ENCODE peak calls at places on chromosomes 2 and 18, in four cellular contexts. One of them, this sample, is unnamed.

GRCh38 chr2:1598800-1599199 is 145.5 kb downstream of the PXDN start:
- DNase-seq in cardiac muscle cell: no peak
- DNase-seq in brain microvascular endothelial cell: no peak
- DNase-seq in BE2C: no peak
- DNase-seq in this sample: no peak

GRCh38 chr2:42054657-42055430 is 7.0 kb downstream of the PKDCC start:
- DNase-seq in BE2C: no peak
- DNase-seq in cardiac muscle cell: no peak
- DNase-seq in brain microvascular endothelial cell: no peak
- DNase-seq in this sample: no peak

GRCh38 chr2:217801115-217801531 is 201.7 kb downstream of the TNS1 start:
- DNase-seq in cardiac muscle cell: no peak
- DNase-seq in BE2C: peak; percentile 40
- DNase-seq in brain microvascular endothelial cell: no peak
- DNase-seq in this sample: no peak

GRCh38 chr18:22466608-22467390 is 49.1 kb upstream of the CTAGE1 start:
- DNase-seq in BE2C: no peak
- DNase-seq in brain microvascular endothelial cell: peak; percentile 86
- DNase-seq in cardiac muscle cell: no peak
- DNase-seq in this sample: peak; percentile 75

GRCh38 chr2:217263796-217264195 is 403.9 kb upstream of the TNP1 start:
- DNase-seq in cardiac muscle cell: no peak
- DNase-seq in BE2C: no peak
- DNase-seq in brain microvascular endothelial cell: no peak
- DNase-seq in this sample: no peak

GRCh38 chr2:40106061-40106460 is 327.0 kb upstream of the THUMPD2 start:
- DNase-seq in cardiac muscle cell: no peak
- DNase-seq in brain microvascular endothelial cell: no peak
- DNase-seq in BE2C: no peak
- DNase-seq in this sample: no peak

GRCh38 chr2:234974501-234975385 is 22.9 kb downstream of the SH3BP4 start:
- DNase-seq in brain microvascular endothelial cell: peak; percentile 79
- DNase-seq in cardiac muscle cell: peak; percentile 55
- DNase-seq in BE2C: no peak
- DNase-seq in this sample: no peak

GRCh38 chr2:27922842-27923241 is 32.3 kb downstream of the BABAM2 start:
- DNase-seq in BE2C: no peak
- DNase-seq in brain microvascular endothelial cell: no peak
- DNase-seq in cardiac muscle cell: no peak
- DNase-seq in this sample: no peak

GRCh38 chr18:73741946-73742345 is 405.7 kb downstream of the FBXO15 start:
- DNase-seq in cardiac muscle cell: no peak
- DNase-seq in BE2C: no peak
- DNase-seq in brain microvascular endothelial cell: no peak
- DNase-seq in this sample: no peak

GRCh38 chr2:44005831-44006230 is 10.0 kb upstream of the LRPPRC start:
- DNase-seq in cardiac muscle cell: no peak
- DNase-seq in BE2C: no peak
- DNase-seq in brain microvascular endothelial cell: no peak
- DNase-seq in this sample: no peak

GRCh38 chr2:101272045-101272784 is 19.5 kb downstream of the CNOT11 start:
- DNase-seq in cardiac muscle cell: no peak
- DNase-seq in BE2C: no peak
- DNase-seq in brain microvascular endothelial cell: no peak
- DNase-seq in this sample: no peak

GRCh38 chr2:216664593-216665034 is 30.7 kb downstream of the IGFBP5 start:
- DNase-seq in cardiac muscle cell: no peak
- DNase-seq in brain microvascular endothelial cell: peak; percentile 50
- DNase-seq in BE2C: peak; percentile 68
- DNase-seq in this sample: no peak

GRCh38 chr2:125581561-125581960 is 1074.4 kb upstream of the GYPC start:
- DNase-seq in cardiac muscle cell: no peak
- DNase-seq in BE2C: no peak
- DNase-seq in brain microvascular endothelial cell: no peak
- DNase-seq in this sample: no peak

GRCh38 chr2:15905267-15905645 is 35.1 kb upstream of the MYCN start:
- DNase-seq in cardiac muscle cell: no peak
- DNase-seq in BE2C: no peak
- DNase-seq in brain microvascular endothelial cell: no peak
- DNase-seq in this sample: no peak

GRCh38 chr2:10057231-10058107 is 14.1 kb downstream of the KLF11 start:
- DNase-seq in BE2C: no peak
- DNase-seq in cardiac muscle cell: peak; percentile 57
- DNase-seq in brain microvascular endothelial cell: peak; percentile 60
- DNase-seq in this sample: no peak

GRCh38 chr2:43084699-43085091 is 141.7 kb downstream of the ZFP36L2 start:
- DNase-seq in BE2C: peak; percentile 57
- DNase-seq in brain microvascular endothelial cell: no peak
- DNase-seq in cardiac muscle cell: peak; percentile 55
- DNase-seq in this sample: no peak

GRCh38 chr2:216802516-216803265 is 57.2 kb downstream of the TNP1 start:
- DNase-seq in cardiac muscle cell: no peak
- DNase-seq in brain microvascular endothelial cell: no peak
- DNase-seq in BE2C: no peak
- DNase-seq in this sample: no peak

GRCh38 chr2:3516831-3517230 is 2.5 kb downstream of the ADI1 start:
- DNase-seq in brain microvascular endothelial cell: no peak
- DNase-seq in BE2C: no peak
- DNase-seq in cardiac muscle cell: no peak
- DNase-seq in this sample: no peak

GRCh38 chr2:48613211-48613610 is 4.4 kb upstream of the GTF2A1L start:
- DNase-seq in brain microvascular endothelial cell: no peak
- DNase-seq in BE2C: no peak
- DNase-seq in cardiac muscle cell: no peak
- DNase-seq in this sample: no peak

GRCh38 chr2:147294825-147295392 is 549.9 kb upstream of the ACVR2A start:
- DNase-seq in brain microvascular endothelial cell: no peak
- DNase-seq in cardiac muscle cell: no peak
- DNase-seq in BE2C: no peak
- DNase-seq in this sample: no peak

GRCh38 chr2:197575987-197576386 is 60.1 kb downstream of the MOB4 start:
- DNase-seq in brain microvascular endothelial cell: peak; percentile 76
- DNase-seq in cardiac muscle cell: no peak
- DNase-seq in BE2C: no peak
- DNase-seq in this sample: no peak

GRCh38 chr2:241112592-241112991 is 10.5 kb upstream of the MTERF4 start:
- DNase-seq in BE2C: no peak
- DNase-seq in brain microvascular endothelial cell: no peak
- DNase-seq in cardiac muscle cell: no peak
- DNase-seq in this sample: no peak

GRCh38 chr2:143906850-143907249 is 613.1 kb downstream of the ZEB2 start:
- DNase-seq in cardiac muscle cell: no peak
- DNase-seq in brain microvascular endothelial cell: no peak
- DNase-seq in BE2C: no peak
- DNase-seq in this sample: no peak

GRCh38 chr2:65671670-65672069 is 239.3 kb upstream of the SPRED2 start:
- DNase-seq in cardiac muscle cell: no peak
- DNase-seq in BE2C: no peak
- DNase-seq in brain microvascular endothelial cell: no peak
- DNase-seq in this sample: no peak

GRCh38 chr18:64710105-64710861 is 561.4 kb upstream of the LINC00305 start:
- DNase-seq in cardiac muscle cell: no peak
- DNase-seq in BE2C: no peak
- DNase-seq in brain microvascular endothelial cell: no peak
- DNase-seq in this sample: no peak

GRCh38 chr2:15316370-15316814 is 244.7 kb downstream of the NBAS start:
- DNase-seq in cardiac muscle cell: no peak
- DNase-seq in brain microvascular endothelial cell: no peak
- DNase-seq in BE2C: no peak
- DNase-seq in this sample: no peak

GRCh38 chr2:133504566-133505505 is 63.4 kb downstream of the NCKAP5 start:
- DNase-seq in BE2C: peak; percentile 10
- DNase-seq in brain microvascular endothelial cell: peak; percentile 66
- DNase-seq in cardiac muscle cell: peak; percentile 3
- DNase-seq in this sample: no peak

GRCh38 chr2:110957267-110957666 is 163.4 kb upstream of the BCL2L11 start:
- DNase-seq in BE2C: no peak
- DNase-seq in brain microvascular endothelial cell: no peak
- DNase-seq in cardiac muscle cell: no peak
- DNase-seq in this sample: no peak

GRCh38 chr2:135916232-135916631 is 40.0 kb upstream of the MCM6 start:
- DNase-seq in brain microvascular endothelial cell: no peak
- DNase-seq in cardiac muscle cell: peak; percentile 27
- DNase-seq in BE2C: no peak
- DNase-seq in this sample: no peak

GRCh38 chr18:65523461-65523860 is 227.4 kb upstream of the CDH7 start:
- DNase-seq in cardiac muscle cell: no peak
- DNase-seq in brain microvascular endothelial cell: no peak
- DNase-seq in BE2C: no peak
- DNase-seq in this sample: no peak

GRCh38 chr2:173101687-173102086 is 26.0 kb downstream of the MAP3K20 start:
- DNase-seq in BE2C: no peak
- DNase-seq in cardiac muscle cell: no peak
- DNase-seq in brain microvascular endothelial cell: peak; percentile 50
- DNase-seq in this sample: no peak

GRCh38 chr18:3466872-3467271 is 16.9 kb downstream of the TGIF1 start:
- DNase-seq in brain microvascular endothelial cell: no peak
- DNase-seq in cardiac muscle cell: no peak
- DNase-seq in BE2C: no peak
- DNase-seq in this sample: no peak

GRCh38 chr2:203019142-203019541 is 4.5 kb downstream of the NBEAL1 start:
- DNase-seq in cardiac muscle cell: no peak
- DNase-seq in brain microvascular endothelial cell: no peak
- DNase-seq in BE2C: no peak
- DNase-seq in this sample: no peak
- TF ChIP-seq CTCF in cardiac muscle cell: no peak
- TF ChIP-seq CTCF in brain microvascular endothelial cell: no peak
- TF ChIP-seq CTCF in BE2C: no peak
- TF ChIP-seq CTCF in this sample: no peak

GRCh38 chr2:99624682-99625081 is 134.9 kb upstream of the REV1 start:
- DNase-seq in brain microvascular endothelial cell: no peak
- DNase-seq in cardiac muscle cell: no peak
- DNase-seq in BE2C: no peak
- DNase-seq in this sample: no peak

GRCh38 chr2:99621106-99621505 is 131.3 kb upstream of the REV1 start:
- DNase-seq in cardiac muscle cell: no peak
- DNase-seq in brain microvascular endothelial cell: no peak
- DNase-seq in BE2C: no peak
- DNase-seq in this sample: no peak

GRCh38 chr2:99623613-99624012 is 133.8 kb upstream of the REV1 start:
- DNase-seq in BE2C: no peak
- DNase-seq in brain microvascular endothelial cell: no peak
- DNase-seq in cardiac muscle cell: no peak
- DNase-seq in this sample: no peak

GRCh38 chr2:99622578-99622977 is 132.8 kb upstream of the REV1 start:
- DNase-seq in cardiac muscle cell: no peak
- DNase-seq in BE2C: no peak
- DNase-seq in brain microvascular endothelial cell: no peak
- DNase-seq in this sample: no peak

GRCh38 chr2:99623035-99623434 is 133.2 kb upstream of the REV1 start:
- DNase-seq in brain microvascular endothelial cell: no peak
- DNase-seq in cardiac muscle cell: no peak
- DNase-seq in BE2C: no peak
- DNase-seq in this sample: no peak
- H3K4me3 ChIP-seq in brain microvascular endothelial cell: no peak overlapping the region
- H3K4me3 ChIP-seq in cardiac muscle cell: no peak overlapping the region
- H3K4me3 ChIP-seq in BE2C: no peak overlapping the region
- H3K4me3 ChIP-seq in this sample: no peak overlapping the region

GRCh38 chr2:214695789-214696188 is 113.7 kb downstream of the BARD1 start:
- DNase-seq in cardiac muscle cell: no peak
- DNase-seq in BE2C: no peak
- DNase-seq in brain microvascular endothelial cell: peak; percentile 31
- DNase-seq in this sample: no peak

GRCh38 chr2:214696681-214697080 is 112.8 kb downstream of the BARD1 start:
- DNase-seq in brain microvascular endothelial cell: no peak
- DNase-seq in BE2C: no peak
- DNase-seq in cardiac muscle cell: no peak
- DNase-seq in this sample: no peak

DNA sequence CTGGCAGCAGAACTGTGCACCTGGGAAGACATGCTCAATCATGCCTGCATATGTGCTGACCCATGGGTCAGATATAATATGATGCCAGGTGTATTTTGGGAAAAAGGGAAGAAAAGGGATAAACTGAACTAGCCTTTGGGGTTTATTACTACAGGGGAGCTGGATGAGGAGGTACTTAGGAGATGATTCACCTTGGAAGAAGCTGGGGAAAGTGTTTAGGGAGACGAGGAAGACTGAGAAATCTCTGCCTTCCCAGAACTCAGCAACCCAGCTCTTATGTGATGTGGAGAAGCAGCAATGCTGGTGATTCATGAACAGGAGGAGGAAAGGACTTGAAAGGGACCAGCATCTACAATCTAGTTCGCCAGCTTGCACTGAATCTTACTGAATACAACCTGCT is 110.2 kb downstream of the BARD1 start:
- DNase-seq in BE2C: no peak
- DNase-seq in cardiac muscle cell: no peak
- DNase-seq in brain microvascular endothelial cell: no peak
- DNase-seq in this sample: no peak
- H3K27me3 ChIP-seq in BE2C: no peaks in the 10 kb centered on the region
- H3K27me3 ChIP-seq in cardiac muscle cell: no peaks in the 10 kb centered on the region
- H3K27me3 ChIP-seq in brain microvascular endothelial cell: no peaks in the 10 kb centered on the region
- H3K27me3 ChIP-seq in this sample: no peaks in the 10 kb centered on the region

GRCh38 chr2:96760986-96761832 is 507 bp downstream of the CNNM4 start:
- DNase-seq in BE2C: no peak
- DNase-seq in brain microvascular endothelial cell: peak; percentile 15
- DNase-seq in cardiac muscle cell: no peak
- DNase-seq in this sample: no peak
- TF ChIP-seq CTCF in BE2C: no peak
- TF ChIP-seq CTCF in brain microvascular endothelial cell: peak; percentile 24
- TF ChIP-seq CTCF in cardiac muscle cell: peak; percentile 36
- TF ChIP-seq CTCF in this sample: peak; percentile 55

GRCh38 chr2:115034801-115035200 is 592.4 kb downstream of the DPP10 start:
- DNase-seq in cardiac muscle cell: peak; percentile 86
- DNase-seq in brain microvascular endothelial cell: no peak
- DNase-seq in BE2C: no peak
- DNase-seq in this sample: no peak

DNA sequence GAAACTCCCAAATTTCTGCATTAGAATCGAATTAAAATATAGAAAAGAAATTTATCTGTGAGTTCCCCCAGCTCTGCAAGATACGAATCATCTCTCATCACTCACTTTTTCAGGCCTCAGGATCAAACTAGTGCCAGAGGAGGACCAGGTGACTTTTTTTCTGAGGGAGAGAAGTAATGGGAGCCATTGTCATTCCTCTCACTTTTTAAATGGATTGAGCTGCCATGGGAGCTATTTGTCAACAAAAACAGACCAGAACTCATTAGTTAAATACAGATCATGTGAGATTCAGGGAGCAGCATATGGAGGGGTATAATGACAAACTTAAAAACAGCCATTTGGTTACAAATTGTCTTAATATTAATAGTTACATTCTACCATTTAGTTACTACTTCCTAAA is 594.4 kb downstream of the DPP10 start:
- DNase-seq in BE2C: no peak
- DNase-seq in cardiac muscle cell: no peak
- DNase-seq in brain microvascular endothelial cell: no peak
- DNase-seq in this sample: no peak
- H3K4me3 ChIP-seq in BE2C: no peak overlapping the region
- H3K4me3 ChIP-seq in cardiac muscle cell: no peak overlapping the region
- H3K4me3 ChIP-seq in brain microvascular endothelial cell: no peak overlapping the region
- H3K4me3 ChIP-seq in this sample: no peak overlapping the region